ENCODE peak calls at places on chromosome 15, in six cellular contexts. O is HFFc6, E is lung, X is psoas muscle, Z is GM13976, T is AG04449. I is an unnamed sample.

GRCh38 chr15:100842756-100843730 is 36.6 kb upstream of the ALDH1A3 start:
- DNase-seq in O (peak), E (no peak), X (no peak), Z (no peak), T (peak), I (peak)

GRCh38 chr15:93289951-93290350 is 200.9 kb upstream of the RGMA start:
- DNase-seq in O (no peak), E (no peak), X (no peak), Z (no peak), T (no peak), I (no peak)

GRCh38 chr15:94414921-94415320 is 183.6 kb downstream of the MCTP2 start:
- DNase-seq in O (no peak), E (no peak), X (no peak), Z (no peak), T (no peak), I (no peak)

GRCh38 chr15:56261854-56262509 is 18.3 kb upstream of the RFX7 start:
- DNase-seq in O (peak), E (no peak), X (no peak), Z (no peak), T (no peak), I (no peak)

GRCh38 chr15:66390670-66391069 is 4.0 kb downstream of the MAP2K1 start:
- DNase-seq in O (no peak), E (no peak), X (no peak), Z (no peak), T (no peak), I (no peak)

GRCh38 chr15:44712108-44713005 is 1.0 kb downstream of the B2M start:
- DNase-seq in O (peak), E (peak), X (peak), Z (peak), T (no peak), I (peak)

GRCh38 chr15:64009798-64010241 is 36.5 kb downstream of the DAPK2 start:
- DNase-seq in O (peak), E (no peak), X (no peak), Z (no peak), T (no peak), I (no peak)

GRCh38 chr15:88454867-88455810 is 12.0 kb downstream of the MRPL46 start:
- DNase-seq in O (peak), E (peak), X (peak), Z (peak), T (peak), I (peak)

GRCh38 chr15:34031987-34032760 is 6.8 kb downstream of the AVEN start:
- DNase-seq in O (no peak), E (no peak), X (no peak), Z (no peak), T (no peak), I (no peak)

GRCh38 chr15:96075895-96076294 is 254.6 kb upstream of the NR2F2 start:
- DNase-seq in O (no peak), E (no peak), X (no peak), Z (no peak), T (no peak), I (no peak)

GRCh38 chr15:91942676-91943417 is 89.3 kb downstream of the SLCO3A1 start:
- DNase-seq in O (peak), E (peak), X (peak), Z (no peak), T (peak), I (peak)

GRCh38 chr15:62426387-62426956 is 261.4 kb upstream of the C2CD4B start:
- DNase-seq in O (peak), E (no peak), X (peak), Z (no peak), T (no peak), I (no peak)

GRCh38 chr15:45456212-45457106 is 66.1 kb downstream of the SLC30A4 start:
- DNase-seq in O (peak), E (peak), X (peak), Z (peak), T (peak), I (peak)

GRCh38 chr15:32033186-32033890 is 3.0 kb downstream of the CHRNA7 start:
- DNase-seq in O (no peak), E (no peak), X (no peak), Z (no peak), T (no peak), I (no peak)

GRCh38 chr15:39034816-39035215 is 470.2 kb upstream of the RASGRP1 start:
- DNase-seq in O (no peak), E (no peak), X (no peak), Z (no peak), T (no peak), I (no peak)

GRCh38 chr15:101043911-101044624 is 124.9 kb downstream of the LRRK1 start:
- DNase-seq in O (no peak), E (no peak), X (no peak), Z (no peak), T (no peak), I (no peak)

GRCh38 chr15:66563566-66564110 is 2.2 kb downstream of the LCTL start:
- DNase-seq in O (no peak), E (no peak), X (no peak), Z (no peak), T (no peak), I (no peak)

GRCh38 chr15:26260517-26261133 is 397.5 kb upstream of the ATP10A start:
- DNase-seq in O (no peak), E (no peak), X (no peak), Z (peak), T (peak), I (no peak)

GRCh38 chr15:43518073-43518761 is 809 bp downstream of the MAP1A start:
- DNase-seq in O (no peak), E (no peak), X (no peak), Z (peak), T (no peak), I (no peak)

GRCh38 chr15:90903733-90904536 is 833 bp downstream of the MAN2A2 start:
- DNase-seq in O (no peak), E (no peak), X (no peak), Z (no peak), T (no peak), I (no peak)

GRCh38 chr15:83378921-83379561 is 68.1 kb upstream of the SH3GL3 start:
- DNase-seq in O (no peak), E (no peak), X (no peak), Z (no peak), T (no peak), I (no peak)

GRCh38 chr15:70033529-70034140 is 64.1 kb downstream of the TLE3 start:
- DNase-seq in O (peak), E (no peak), X (no peak), Z (no peak), T (no peak), I (peak)

GRCh38 chr15:31364301-31365031 is 37.8 kb downstream of the KLF13 start:
- DNase-seq in O (no peak), E (no peak), X (no peak), Z (no peak), T (no peak), I (no peak)

GRCh38 chr15:98799461-98799971 is 151.2 kb downstream of the IGF1R start:
- DNase-seq in O (no peak), E (no peak), X (no peak), Z (no peak), T (no peak), I (no peak)

GRCh38 chr15:94203321-94203720 is 28.0 kb upstream of the MCTP2 start:
- DNase-seq in O (no peak), E (no peak), X (no peak), Z (no peak), T (no peak), I (no peak)

DNA sequence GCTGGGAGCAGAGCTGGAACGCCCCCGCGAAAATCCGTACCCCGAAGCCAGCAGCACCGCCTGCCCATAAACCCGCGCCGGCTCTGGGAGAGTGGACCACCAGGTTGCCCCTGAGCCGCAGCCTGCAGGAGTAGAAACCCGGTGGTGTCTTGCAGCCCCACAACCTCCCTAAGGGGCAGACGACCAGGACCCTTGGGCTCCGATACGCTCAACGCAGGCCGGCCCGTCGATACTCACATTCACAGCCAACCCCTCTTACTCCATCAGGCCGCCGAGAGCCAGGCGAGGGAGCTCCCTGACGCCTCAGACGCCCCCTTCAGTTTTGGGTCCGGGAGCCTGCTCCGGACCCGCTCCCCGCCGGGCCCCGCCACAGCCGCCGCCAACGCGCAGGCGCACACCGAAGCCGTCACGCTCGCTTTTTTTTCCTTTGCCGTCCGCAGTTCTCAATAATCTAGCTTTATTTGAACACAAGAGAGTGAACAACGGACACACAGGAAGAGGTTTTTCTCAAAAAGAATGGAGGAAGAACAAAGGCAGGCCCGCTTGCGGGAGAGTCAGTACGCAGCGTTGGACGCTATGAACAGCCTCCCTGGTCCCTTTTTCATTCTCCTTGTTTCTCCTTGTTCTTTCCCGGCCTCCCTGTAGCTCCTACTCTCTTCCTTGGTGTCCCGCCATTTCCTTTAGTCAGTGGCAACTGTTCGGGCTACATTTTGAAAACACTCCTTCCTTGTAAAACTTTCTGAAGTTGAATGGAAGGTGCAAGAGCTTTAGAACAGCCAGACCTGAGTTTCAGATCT is at the start of gene ZNF106:
- DNase-seq in O (peak), E (peak), X (peak), Z (peak), T (peak), I (peak)
- TF ChIP-seq CTCF in O (peak), E (no peak), X (no peak), Z (peak), T (peak), I (peak)

DNA sequence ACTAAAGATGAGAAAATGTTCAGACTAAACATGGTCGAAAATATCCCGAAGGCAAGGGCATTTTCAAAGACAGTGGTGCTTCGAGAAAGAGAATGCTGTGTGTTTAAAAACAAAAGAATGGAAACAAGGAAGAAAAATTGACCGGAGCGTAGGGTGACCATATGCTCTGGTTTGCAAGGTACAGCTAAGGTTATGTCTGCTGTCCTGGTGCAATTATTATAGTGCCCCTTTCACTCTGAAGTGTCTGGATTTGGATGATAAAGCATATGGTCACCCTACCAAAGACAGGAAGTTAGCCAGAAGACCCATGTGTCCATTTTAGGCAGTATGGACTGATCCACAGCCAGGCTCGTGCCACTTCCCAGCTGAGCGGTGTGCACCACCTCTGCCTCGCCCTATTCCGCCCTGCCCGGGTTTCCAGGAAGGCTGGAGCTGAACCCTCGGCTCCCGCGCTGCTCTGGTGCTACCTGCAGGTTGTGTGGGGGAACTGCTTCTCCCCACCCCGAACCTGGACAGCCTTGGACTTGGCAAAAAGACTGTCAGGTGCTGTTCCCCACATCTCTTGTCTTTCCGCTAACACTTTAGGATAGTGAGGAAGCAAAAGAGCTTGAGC is 25.2 kb downstream of the GOLGA6D start:
- DNase-seq in O (peak), E (peak), X (no peak), Z (peak), T (no peak), I (no peak)
- TF ChIP-seq CTCF in O (peak), E (no peak), X (peak), Z (peak), T (peak), I (peak)

DNA sequence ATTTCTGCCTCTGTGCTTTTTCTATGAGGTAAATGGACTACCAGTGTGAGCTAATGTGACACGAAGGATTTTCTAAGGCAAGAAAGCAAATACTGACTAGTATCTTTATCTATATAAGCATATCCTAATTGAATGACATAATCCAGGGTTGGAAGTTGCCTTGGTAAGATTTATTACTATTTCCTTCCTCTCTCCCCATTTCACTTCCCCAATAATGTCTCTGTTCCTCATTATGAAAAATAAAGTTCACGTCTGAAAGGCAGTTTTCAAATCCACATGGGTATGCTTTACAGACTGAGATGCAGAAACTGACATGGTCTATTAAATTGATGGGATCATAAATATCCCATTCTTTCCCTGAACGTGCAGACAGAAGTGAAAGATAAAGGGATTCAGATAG is 86.0 kb downstream of the DTWD1 start:
- DNase-seq in O (no peak), E (no peak), X (no peak), Z (no peak), T (no peak), I (no peak)
- TF ChIP-seq CTCF in O (no peak), E (no peak), X (no peak), Z (no peak), T (no peak), I (no peak)

GRCh38 chr15:59372352-59373211 is at the start of gene MYO1E:
- DNase-seq in O (peak), E (peak), X (peak), Z (peak), T (peak), I (peak)
- TF ChIP-seq CTCF in O (no peak), E (no peak), X (no peak), Z (no peak), T (no peak), I (no peak)

DNA sequence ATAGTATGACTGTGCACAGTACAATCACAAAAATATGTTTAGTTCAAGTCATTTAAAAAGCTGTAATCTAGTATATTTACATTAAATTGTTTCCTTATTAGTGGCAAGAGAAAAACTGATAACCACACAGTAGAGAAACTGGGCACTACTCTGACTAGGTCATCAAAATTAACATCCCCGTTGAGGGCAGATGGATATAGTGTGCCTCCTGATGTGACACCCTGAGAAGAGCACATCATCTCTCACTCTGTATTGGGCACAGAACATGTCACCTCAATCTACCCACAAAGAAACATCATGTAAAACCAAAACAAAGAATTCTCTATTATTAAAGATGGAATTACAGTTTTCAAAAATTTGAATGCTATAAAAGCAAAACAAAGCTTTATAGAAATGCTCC is 221.9 kb upstream of the NANOGP8 start:
- DNase-seq in O (no peak), E (no peak), X (no peak), Z (no peak), T (no peak), I (no peak)
- TF ChIP-seq CTCF in O (no peak), E (no peak), X (no peak), Z (no peak), T (no peak), I (no peak)

GRCh38 chr15:24039683-24040082 is 352.6 kb upstream of the NDN start:
- DNase-seq in O (no peak), E (no peak), X (no peak), Z (no peak), T (no peak), I (no peak)
- TF ChIP-seq CTCF in O (no peak), E (no peak), X (no peak), Z (no peak), T (no peak), I (no peak)

GRCh38 chr15:73632670-73633058 is 525 bp downstream of the NPTN start:
- DNase-seq in O (no peak), E (peak), X (no peak), Z (no peak), T (no peak), I (no peak)

GRCh38 chr15:73631915-73632669 is 1.1 kb downstream of the NPTN start:
- DNase-seq in O (peak), E (no peak), X (no peak), Z (no peak), T (no peak), I (no peak)

GRCh38 chr15:73633991-73634495 is 854 bp upstream of the NPTN start:
- DNase-seq in O (peak), E (no peak), X (no peak), Z (no peak), T (peak), I (peak)

GRCh38 chr15:73630796-73631471 is 2.3 kb downstream of the NPTN start:
- DNase-seq in O (no peak), E (no peak), X (no peak), Z (no peak), T (no peak), I (no peak)

DNA sequence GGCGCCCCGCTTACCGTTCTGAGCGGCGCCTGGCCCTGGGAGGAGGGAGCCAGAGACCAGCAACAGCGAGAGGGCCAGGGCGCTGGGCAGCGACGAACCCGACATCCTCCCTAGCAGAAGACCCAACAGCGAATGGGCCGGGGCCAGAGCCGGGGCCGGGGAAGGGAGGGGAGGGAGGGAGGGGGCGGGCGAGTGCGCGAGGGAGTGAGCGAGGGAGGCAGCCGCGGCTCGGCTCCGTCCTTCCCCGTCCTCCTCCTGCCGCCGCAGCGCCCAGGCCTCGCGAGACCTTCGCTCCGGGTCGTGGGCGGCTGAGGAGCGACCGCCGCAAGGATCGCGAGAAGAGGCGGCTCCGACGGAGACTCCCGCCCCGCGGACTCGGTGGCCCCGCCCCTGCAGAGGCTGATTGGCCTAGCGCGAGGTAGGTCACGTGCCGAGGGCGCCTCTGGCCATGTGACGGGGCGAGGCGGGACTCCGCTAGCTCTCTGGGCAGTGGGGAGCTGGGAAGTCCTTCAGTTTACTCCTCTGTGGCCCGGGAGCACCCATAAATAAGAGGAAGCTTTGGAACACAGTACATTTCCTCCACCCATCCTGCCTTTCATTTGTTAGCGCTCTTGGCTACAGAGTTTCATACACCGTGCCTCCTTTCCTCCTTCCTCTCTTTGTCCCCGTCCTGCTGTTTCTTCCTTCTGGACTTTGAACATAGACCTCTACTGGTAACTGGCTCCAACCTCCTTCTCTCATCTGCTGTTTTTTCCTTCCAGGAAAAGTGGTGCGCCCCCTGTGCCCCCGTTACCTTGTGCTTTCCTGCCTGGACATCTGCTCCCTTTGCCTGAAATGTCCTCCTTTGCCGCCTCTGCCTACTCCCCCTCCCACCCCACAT is at the start of gene NPTN:
- DNase-seq in O (peak), E (peak), X (peak), Z (peak), T (peak), I (peak)
- TF ChIP-seq CTCF in O (peak), E (no peak), X (no peak), Z (no peak), T (no peak), I (no peak)

GRCh38 chr15:41585140-41586047 is 26.4 kb downstream of the TYRO3 start:
- DNase-seq in O (peak), E (peak), X (peak), Z (peak), T (no peak), I (peak)
- TF ChIP-seq CTCF in O (peak), E (peak), X (peak), Z (no peak), T (peak), I (peak)